ENCODE peak calls at places on chromosomes 7 and 10, in five cellular contexts. Q is HEK293T, E is K562, Z is GM12878, Y is SK-N-SH. B is an unnamed sample.

GRCh38 chr7:26306770-26307169 is 15.1 kb downstream of the SNX10 start:
- DNase-seq in Q (no peak), E (no peak), Z (no peak), Y (no peak), B (no peak)

GRCh38 chr10:85008493-85009181 is 680.2 kb downstream of the CCSER2 start:
- DNase-seq in Q (no peak), E (no peak), Z (no peak), Y (no peak), B (no peak)

GRCh38 chr7:98021588-98022351 is 31.8 kb upstream of the OCM2 start:
- DNase-seq in Q (peak), E (peak), Z (no peak), Y (peak), B (peak)

GRCh38 chr7:1531979-1532455 is 1.5 kb downstream of the MAFK start:
- DNase-seq in Q (no peak), E (no peak), Z (no peak), Y (no peak), B (no peak)

GRCh38 chr7:2139004-2139652 is 93.6 kb downstream of the MAD1L1 start:
- DNase-seq in Q (no peak), E (no peak), Z (no peak), Y (no peak), B (no peak)

GRCh38 chr7:149422914-149423285 is 38.0 kb downstream of the ZNF777 start:
- DNase-seq in Q (no peak), E (no peak), Z (no peak), Y (no peak), B (no peak)

GRCh38 chr7:151708610-151709009 is 168.3 kb downstream of the PRKAG2 start:
- DNase-seq in Q (no peak), E (no peak), Z (no peak), Y (no peak), B (no peak)

GRCh38 chr7:106757846-106758245 is 96.9 kb upstream of the CCDC71L start:
- DNase-seq in Q (no peak), E (no peak), Z (no peak), Y (no peak), B (no peak)

GRCh38 chr7:434891-435486 is 84.7 kb downstream of the PDGFA start:
- DNase-seq in Q (no peak), E (no peak), Z (no peak), Y (no peak), B (peak)

GRCh38 chr10:86160890-86161585 is 205.6 kb downstream of the GRID1 start:
- DNase-seq in Q (no peak), E (no peak), Z (no peak), Y (no peak), B (no peak)

GRCh38 chr10:8183241-8183704 is 128.8 kb downstream of the GATA3 start:
- DNase-seq in Q (no peak), E (no peak), Z (peak), Y (no peak), B (no peak)

GRCh38 chr10:17228081-17229015 is at the start of gene VIM:
- DNase-seq in Q (peak), E (peak), Z (peak), Y (peak), B (no peak)

GRCh38 chr7:74627699-74628411 is 29.7 kb upstream of the GTF2I start:
- DNase-seq in Q (peak), E (no peak), Z (no peak), Y (peak), B (peak)

GRCh38 chr7:74619235-74619860 is 38.2 kb upstream of the GTF2I start:
- DNase-seq in Q (no peak), E (peak), Z (no peak), Y (no peak), B (no peak)

GRCh38 chr7:74623135-74623534 is 34.4 kb upstream of the GTF2I start:
- DNase-seq in Q (no peak), E (no peak), Z (no peak), Y (no peak), B (no peak)

GRCh38 chr7:74625446-74625845 is 32.1 kb upstream of the GTF2I start:
- DNase-seq in Q (no peak), E (peak), Z (no peak), Y (no peak), B (peak)

DNA sequence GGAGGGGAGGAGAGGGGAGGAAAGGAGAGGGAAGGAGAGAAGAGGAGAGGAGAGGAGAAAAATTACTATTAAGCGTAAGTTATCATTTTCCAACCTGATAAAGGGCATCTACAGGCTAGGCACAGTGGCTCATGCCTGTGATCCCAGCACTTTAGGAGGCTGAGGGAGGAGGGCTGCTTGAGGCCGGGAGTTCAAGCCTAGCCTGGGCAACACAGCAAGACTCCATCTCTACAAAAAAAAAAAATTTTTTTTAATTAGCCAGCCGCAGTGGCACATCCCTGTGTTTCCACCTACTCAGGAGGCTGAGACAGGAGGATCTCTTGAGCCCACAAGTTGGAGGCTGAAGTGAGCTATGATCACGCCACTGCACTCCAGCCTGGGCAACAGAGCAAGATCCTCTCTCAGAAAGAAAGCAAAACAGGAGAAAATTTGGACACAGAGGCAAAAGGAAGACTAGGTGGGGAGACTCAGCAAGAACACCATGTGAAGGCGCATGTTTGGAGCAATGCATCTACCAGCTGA is 35.2 kb upstream of the GTF2I start:
- DNase-seq in Q (no peak), E (no peak), Z (no peak), Y (no peak), B (no peak)
- TF ChIP-seq FOXM1 in Q (no peak), E (no peak), Z (no peak), Y (no peak), B (no peak)

DNA sequence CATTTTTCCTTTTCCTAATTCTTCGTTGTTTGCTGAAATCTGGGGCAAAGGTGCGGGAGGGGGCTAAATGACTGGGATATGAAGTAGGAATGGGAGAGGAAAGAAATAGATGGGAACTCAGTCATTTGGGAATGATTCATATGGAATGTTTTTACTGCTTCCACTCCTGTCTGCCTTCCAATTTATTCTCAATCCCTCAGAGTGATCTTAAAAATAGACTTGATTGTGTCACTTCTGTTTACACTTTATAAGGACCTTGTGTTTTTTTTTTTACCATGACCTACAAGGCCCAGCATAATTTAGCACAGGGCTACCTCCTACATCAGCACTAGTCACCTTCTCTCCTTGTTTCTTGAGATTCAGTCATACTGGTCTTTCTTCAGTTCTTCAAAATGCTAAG is 97.9 kb downstream of the PTEN start:
- DNase-seq in Q (no peak), E (no peak), Z (no peak), Y (no peak), B (no peak)
- TF ChIP-seq FOXM1 in Q (no peak), E (no peak), Z (no peak), Y (no peak), B (no peak)

DNA sequence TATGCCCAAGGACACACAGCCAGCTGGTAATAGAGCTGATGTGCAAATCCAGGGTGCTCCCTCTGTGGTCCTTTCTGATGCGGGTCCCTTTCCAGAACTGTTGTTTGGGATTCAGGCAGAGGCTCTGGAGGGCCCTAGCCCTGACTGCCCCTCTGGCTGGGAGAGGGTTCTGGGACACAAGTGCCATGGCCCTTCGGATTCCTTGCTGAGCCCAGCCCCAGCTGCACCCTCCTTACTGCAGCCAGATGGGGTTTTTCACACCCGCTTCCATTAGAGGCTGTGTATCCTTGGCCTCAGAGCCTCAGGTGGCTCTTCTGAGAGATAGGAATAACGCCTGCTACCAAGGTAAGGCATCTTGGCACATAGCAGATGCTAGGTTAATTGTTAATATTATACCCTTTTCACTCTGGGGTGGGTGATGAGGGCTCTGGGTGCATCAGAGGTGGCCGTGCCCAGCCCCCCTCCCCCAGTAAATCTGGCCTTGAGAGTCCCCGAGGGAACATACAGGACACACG is 89.8 kb upstream of the LRRC4 start:
- DNase-seq in Q (no peak), E (no peak), Z (no peak), Y (no peak), B (no peak)
- TF ChIP-seq FOXM1 in Q (no peak), E (no peak), Z (no peak), Y (no peak), B (no peak)

GRCh38 chr10:6516877-6517276 is 63.2 kb downstream of the PRKCQ start:
- DNase-seq in Q (no peak), E (no peak), Z (no peak), Y (no peak), B (no peak)

GRCh38 chr10:6520138-6520537 is 59.9 kb downstream of the PRKCQ start:
- DNase-seq in Q (no peak), E (no peak), Z (no peak), Y (no peak), B (no peak)

GRCh38 chr10:6522230-6522629 is 57.8 kb downstream of the PRKCQ start:
- DNase-seq in Q (no peak), E (no peak), Z (no peak), Y (no peak), B (no peak)

GRCh38 chr10:6516277-6516676 is 63.8 kb downstream of the PRKCQ start:
- DNase-seq in Q (no peak), E (no peak), Z (no peak), Y (no peak), B (no peak)

DNA sequence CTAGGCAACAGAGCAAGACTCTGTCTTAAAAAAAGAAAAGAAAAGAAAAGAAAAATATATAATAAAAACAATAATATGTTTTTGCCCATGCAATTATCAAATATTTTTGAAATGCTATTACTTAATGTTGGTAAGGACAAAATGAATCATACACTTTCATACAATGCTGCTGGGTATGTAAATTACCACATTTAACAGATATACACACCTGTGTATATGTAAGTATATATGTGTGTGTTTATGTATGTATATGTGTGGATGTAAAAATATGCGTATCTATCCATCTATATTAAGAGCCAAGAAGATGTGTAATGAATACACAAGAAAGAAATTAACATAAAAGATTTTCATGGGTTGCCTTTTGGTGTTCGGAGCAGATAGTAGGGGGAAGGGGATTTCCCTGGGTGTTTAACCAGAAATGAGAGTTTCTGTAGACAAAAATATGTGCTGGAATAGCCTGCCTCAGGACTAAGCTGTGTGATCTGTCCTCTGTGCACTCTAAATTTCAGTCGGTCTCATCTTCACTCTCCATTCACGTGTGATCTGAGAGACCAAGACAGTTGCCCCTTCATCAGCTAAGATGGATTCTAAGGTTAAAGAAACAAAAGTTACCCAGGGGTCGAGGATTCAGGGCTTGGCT is 61.2 kb downstream of the PRKCQ start:
- DNase-seq in Q (no peak), E (no peak), Z (no peak), Y (no peak), B (no peak)
- TF ChIP-seq FOXM1 in Q (no peak), E (no peak), Z (no peak), Y (no peak), B (no peak)

GRCh38 chr10:116892873-116893685 is 43.8 kb downstream of the ENO4 start:
- DNase-seq in Q (peak), E (no peak), Z (no peak), Y (no peak), B (no peak)

GRCh38 chr10:116888380-116889055 is 39.2 kb downstream of the ENO4 start:
- DNase-seq in Q (no peak), E (no peak), Z (no peak), Y (no peak), B (peak)

GRCh38 chr10:116893686-116894037 is 44.4 kb downstream of the ENO4 start:
- DNase-seq in Q (no peak), E (no peak), Z (no peak), Y (no peak), B (no peak)

GRCh38 chr10:116889066-116889465 is 39.8 kb downstream of the ENO4 start:
- DNase-seq in Q (no peak), E (no peak), Z (no peak), Y (no peak), B (no peak)

GRCh38 chr10:116891208-116891607 is 41.9 kb downstream of the ENO4 start:
- DNase-seq in Q (peak), E (no peak), Z (no peak), Y (peak), B (no peak)
- TF ChIP-seq FOXM1 in Q (no peak), E (no peak), Z (no peak), Y (peak), B (no peak)

GRCh38 chr10:80407836-80408197 is 534 bp upstream of the PRXL2A start:
- DNase-seq in Q (no peak), E (no peak), Z (no peak), Y (peak), B (peak)

GRCh38 chr10:80409121-80409520 is 770 bp downstream of the PRXL2A start:
- DNase-seq in Q (no peak), E (no peak), Z (no peak), Y (peak), B (no peak)

GRCh38 chr10:80406249-80406648 is 2.1 kb upstream of the PRXL2A start:
- DNase-seq in Q (no peak), E (no peak), Z (no peak), Y (no peak), B (no peak)

GRCh38 chr10:80410122-80410521 is 1.8 kb downstream of the PRXL2A start:
- DNase-seq in Q (no peak), E (no peak), Z (no peak), Y (peak), B (no peak)

DNA sequence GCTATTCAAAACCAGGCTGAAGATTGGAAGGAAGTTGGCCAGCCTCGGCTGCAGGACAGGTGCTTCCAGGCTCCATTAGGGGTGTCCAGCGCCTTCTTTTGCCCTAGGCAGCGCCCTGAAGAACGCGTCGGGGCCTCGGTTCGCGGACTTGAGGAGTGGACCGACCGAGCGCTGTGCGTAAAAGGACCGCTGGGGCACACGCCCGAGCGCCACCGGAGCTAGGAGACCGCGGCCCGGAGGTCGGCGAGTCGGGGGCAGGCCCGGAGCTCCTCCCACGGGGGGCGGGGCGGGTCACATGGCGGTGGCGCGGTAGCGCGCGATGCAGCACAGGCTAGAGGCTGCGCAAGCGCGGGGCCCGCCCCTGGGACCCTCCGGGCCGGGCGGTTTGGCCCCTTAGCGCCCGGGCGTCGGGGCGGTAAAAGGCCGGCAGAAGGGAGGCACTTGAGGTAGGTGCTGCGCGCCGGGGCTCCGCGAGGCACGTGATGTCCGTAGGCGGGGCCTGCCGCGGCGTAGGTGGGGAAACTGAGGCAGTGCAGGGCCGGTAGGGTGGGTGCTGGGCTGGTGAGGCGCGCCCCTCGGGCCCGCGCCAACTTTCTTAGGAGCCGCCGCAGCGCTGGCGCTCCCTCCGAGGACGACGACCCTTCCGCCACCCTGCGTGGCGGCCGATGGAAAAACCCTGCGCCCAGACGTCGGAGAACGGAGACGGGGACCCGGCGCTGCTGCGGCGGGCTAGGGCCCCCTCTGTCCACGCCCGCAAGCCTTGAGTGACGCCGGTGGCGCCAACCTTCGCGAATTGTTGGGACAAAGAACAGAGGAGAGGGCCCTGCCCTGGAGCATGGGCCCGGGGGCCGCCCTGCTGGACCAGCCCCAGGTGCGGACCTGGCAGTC is at the start of gene PRXL2A:
- DNase-seq in Q (peak), E (peak), Z (no peak), Y (peak), B (peak)
- TF ChIP-seq FOXM1 in Q (no peak), E (no peak), Z (no peak), Y (no peak), B (no peak)

GRCh38 chr7:28181921-28182517 is 1.4 kb upstream of the JAZF1 start:
- DNase-seq in Q (no peak), E (no peak), Z (no peak), Y (no peak), B (no peak)
- TF ChIP-seq FOXM1 in Q (no peak), E (no peak), Z (no peak), Y (no peak), B (no peak)

GRCh38 chr10:28381465-28381864 is 78.6 kb upstream of the MPP7 start:
- DNase-seq in Q (no peak), E (no peak), Z (no peak), Y (no peak), B (no peak)
- TF ChIP-seq FOXM1 in Q (no peak), E (no peak), Z (no peak), Y (no peak), B (no peak)